ENCODE peak calls at places on chromosomes 11 and 22, in eight cellular contexts. O, Q, F, X, A, U, P and K are unnamed samples.

GRCh38 chr22:43152355-43153071 is 1.2 kb downstream of the TSPO start:
- DNase-seq in O (peak), Q (peak), F (peak), X (peak), A (no peak), U (peak), P (peak), K (peak)

GRCh38 chr11:47551086-47551485 is 1.8 kb downstream of the CELF1 start:
- DNase-seq in O (peak), Q (no peak), F (peak), X (no peak), A (no peak), U (no peak), P (no peak), K (no peak)

GRCh38 chr22:27107824-27108223 is 450.4 kb downstream of the MIAT start:
- DNase-seq in O (no peak), Q (no peak), F (peak), X (no peak), A (no peak), U (peak), P (peak), K (peak)

GRCh38 chr11:66883021-66883968 is 26.4 kb downstream of the LRFN4 start:
- DNase-seq in O (peak), Q (peak), F (peak), X (peak), A (peak), U (peak), P (peak), K (no peak)

GRCh38 chr11:68495872-68496271 is 35.3 kb downstream of the PPP6R3 start:
- DNase-seq in O (no peak), Q (no peak), F (no peak), X (no peak), A (no peak), U (peak), P (no peak), K (no peak)

GRCh38 chr11:118618991-118619375 is 11.6 kb downstream of the PHLDB1 start:
- DNase-seq in O (no peak), Q (no peak), F (peak), X (no peak), A (no peak), U (no peak), P (peak), K (peak)

GRCh38 chr11:103681855-103682254 is 354.6 kb upstream of the DDI1 start:
- DNase-seq in O (no peak), Q (no peak), F (no peak), X (no peak), A (no peak), U (no peak), P (no peak), K (no peak)

GRCh38 chr11:66718320-66718971 is 10.6 kb downstream of the SPTBN2 start:
- DNase-seq in O (no peak), Q (no peak), F (no peak), X (no peak), A (peak), U (peak), P (no peak), K (no peak)

GRCh38 chr11:64337538-64338249 is 2.3 kb upstream of the CCDC88B start:
- DNase-seq in O (no peak), Q (no peak), F (no peak), X (no peak), A (no peak), U (no peak), P (no peak), K (no peak)

GRCh38 chr11:20493340-20493739 is 105.8 kb downstream of the PRMT3 start:
- DNase-seq in O (no peak), Q (no peak), F (no peak), X (no peak), A (no peak), U (no peak), P (no peak), K (no peak)

GRCh38 chr11:117663389-117663788 is 133.6 kb downstream of the DSCAML1 start:
- DNase-seq in O (no peak), Q (no peak), F (no peak), X (no peak), A (no peak), U (peak), P (no peak), K (no peak)

GRCh38 chr22:23237201-23237798 is 57.0 kb downstream of the BCR start:
- DNase-seq in O (no peak), Q (no peak), F (no peak), X (no peak), A (no peak), U (peak), P (peak), K (peak)

GRCh38 chr11:35420371-35420770 is 1.0 kb upstream of the SLC1A2 start:
- DNase-seq in O (no peak), Q (no peak), F (no peak), X (no peak), A (no peak), U (peak), P (no peak), K (no peak)

GRCh38 chr22:20595461-20595860 is 88.1 kb downstream of the MED15 start:
- DNase-seq in O (no peak), Q (no peak), F (no peak), X (no peak), A (no peak), U (no peak), P (no peak), K (no peak)

GRCh38 chr11:130416537-130416896 is 11.9 kb downstream of the ADAMTS8 start:
- DNase-seq in O (no peak), Q (no peak), F (no peak), X (no peak), A (no peak), U (no peak), P (no peak), K (no peak)

GRCh38 chr11:126337472-126338241 is 17.8 kb upstream of the ST3GAL4 start:
- DNase-seq in O (no peak), Q (no peak), F (no peak), X (no peak), A (no peak), U (no peak), P (peak), K (no peak)

GRCh38 chr11:12421386-12421785 is 44.0 kb downstream of the PARVA start:
- DNase-seq in O (no peak), Q (no peak), F (no peak), X (no peak), A (no peak), U (no peak), P (no peak), K (no peak)

GRCh38 chr11:19679952-19680823 is 32.4 kb upstream of the NAV2 start:
- DNase-seq in O (no peak), Q (no peak), F (peak), X (no peak), A (no peak), U (peak), P (peak), K (peak)